ENCODE peak calls at places on chromosomes 12 and 14, in nine cellular contexts. T is skeletal muscle cell; K is stimulated activated CD4-positive, alpha-beta T cell treated with anti-CD3 and anti-CD28 coated beads, Interleukin-4, amount 100 ng/mL, for 4 hours; N is uterus; W is NCI-H510A; E is IMR-90; B is neural crest cell; P is nephron progenitor cell; G is non-pigmented ciliary epithelial cell. F is an unnamed sample.

GRCh38 chr12:57993030-57993429 is 51.7 kb downstream of the ATP23 start:
- DNase-seq in T (no peak), K (no peak), N (no peak), W (no peak), E (peak; percentile 28), B (no peak), P (no peak), G (no peak), F (peak; percentile 36)

GRCh38 chr14:99936056-99936455 is 129.2 kb upstream of the EVL start:
- DNase-seq in T (no peak), K (no peak), N (no peak), W (no peak), E (peak; percentile 64), B (no peak), P (no peak), G (peak; percentile 9), F (peak; percentile 26)

GRCh38 chr12:49644620-49644994 is 21.2 kb downstream of the PRPF40B start:
- DNase-seq in T (no peak), K (peak; percentile 78), N (peak; percentile 86), W (no peak), E (peak; percentile 75), B (peak; percentile 75), P (peak; percentile 77), G (no peak), F (peak; percentile 63)

GRCh38 chr14:23099212-23099861 is 4.0 kb downstream of the C14orf119 start:
- DNase-seq in T (no peak), K (no peak), N (no peak), W (no peak), E (no peak), B (no peak), P (no peak), G (no peak), F (no peak)

GRCh38 chr12:106584104-106585064 is 1.6 kb downstream of the RFX4 start:
- DNase-seq in T (no peak), K (no peak), N (no peak), W (no peak), E (no peak), B (peak; percentile 25), P (peak; percentile 48), G (no peak), F (peak; percentile 18)

GRCh38 chr14:106691601-106692291 is 1165.4 kb downstream of the TMEM121 start:
- DNase-seq in T (no peak), K (peak; percentile 40), N (no peak), W (no peak), E (no peak), B (no peak), P (peak; percentile 2), G (no peak), F (no peak)

GRCh38 chr14:71437870-71438269 is 494.4 kb upstream of the RGS6 start:
- DNase-seq in T (no peak), K (no peak), N (no peak), W (no peak), E (peak; percentile 17), B (no peak), P (no peak), G (no peak), F (peak; percentile 16)

GRCh38 chr12:114045333-114045732 is 79.2 kb upstream of the RBM19 start:
- DNase-seq in T (no peak), K (no peak), N (no peak), W (no peak), E (no peak), B (no peak), P (no peak), G (no peak), F (no peak)

F was measured in M059J.